ENCODE peak calls at places on chromosome 20, in six cellular contexts. N is AG04449, F is colonic mucosa, V is MM.1S, O is ascending aorta, L is cardiac muscle cell. P is an unnamed sample.
A peak's percentile ranks its signal among the peaks of the same experiment; 100 is the strongest.

GRCh38 chr20:8060977-8061376 is 41.4 kb upstream of the TMX4 start:
- DNase-seq in O (no peak), F (no peak), N (no peak), L (no peak), V (no peak), P (no peak)

GRCh38 chr20:37251836-37252477 is 9.7 kb downstream of the GHRH start:
- DNase-seq in N (no peak), L (no peak), O (no peak), F (no peak), V (no peak), P (no peak)

GRCh38 chr20:47350691-47351545 is 5.6 kb downstream of the ZMYND8 start:
- DNase-seq in L (no peak), O (no peak), N (no peak), F (no peak), V (no peak), P (no peak)

GRCh38 chr20:36833275-36834020 is 42.5 kb upstream of the TLDC2 start:
- DNase-seq in V (no peak), N (no peak), F (no peak), L (no peak), O (no peak), P (no peak)

GRCh38 chr20:51871943-51872342 is 69.6 kb upstream of the SALL4 start:
- DNase-seq in F (no peak), O (no peak), V (no peak), L (no peak), N (no peak), P (no peak)

GRCh38 chr20:33609504-33609903 is 52.6 kb upstream of the C20orf144 start:
- DNase-seq in N (no peak), L (no peak), F (no peak), V (no peak), O (no peak), P (no peak)

GRCh38 chr20:51494241-51495110 is 48.0 kb downstream of the NFATC2 start:
- DNase-seq in O (no peak), V (no peak), L (no peak), F (no peak), N (no peak), P (no peak)

GRCh38 chr20:8766868-8767390 is 302.0 kb upstream of the PLCB4 start:
- DNase-seq in L (no peak), O (no peak), N (no peak), V (no peak), F (no peak), P (no peak)

GRCh38 chr20:8693709-8694108 is 375.2 kb upstream of the PLCB4 start:
- DNase-seq in O (no peak), N (peak; percentile 83), V (no peak), F (no peak), L (no peak), P (no peak)

GRCh38 chr20:14924433-14924832 is 587.0 kb upstream of the FLRT3 start:
- DNase-seq in L (no peak), N (no peak), F (no peak), V (no peak), O (no peak), P (no peak)

GRCh38 chr20:33815671-33816070 is 4.5 kb downstream of the CHMP4B start:
- DNase-seq in F (no peak), V (no peak), N (no peak), O (no peak), L (no peak), P (no peak)

GRCh38 chr20:46552460-46553420 is 2.3 kb upstream of the OCSTAMP start:
- DNase-seq in N (no peak), V (peak; percentile 92), L (no peak), F (no peak), O (no peak), P (peak; percentile 71)

GRCh38 chr20:63697868-63698545 is 1.6 kb downstream of the TNFRSF6B start:
- DNase-seq in L (no peak), V (no peak), N (no peak), F (no peak), O (no peak), P (no peak)

GRCh38 chr20:51447097-51447764 is 95.3 kb downstream of the NFATC2 start:
- DNase-seq in N (peak; percentile 86), F (peak; percentile 40), O (peak; percentile 33), L (no peak), V (no peak), P (no peak)

GRCh38 chr20:8095648-8096572 is 36.2 kb upstream of the PLCB1 start:
- DNase-seq in L (no peak), N (no peak), F (no peak), V (no peak), O (no peak), P (no peak)

GRCh38 chr20:62762376-62762775 is 33.9 kb upstream of the MRGBP start:
- DNase-seq in N (no peak), L (no peak), V (no peak), F (no peak), O (no peak), P (no peak)

GRCh38 chr20:50333131-50333530 is 142.5 kb downstream of the CEBPB start:
- DNase-seq in F (no peak), V (no peak), L (no peak), N (no peak), O (no peak), P (no peak)

GRCh38 chr20:36919715-36920333 is 31.7 kb downstream of the SAMHD1 start:
- DNase-seq in L (peak; percentile 63), O (no peak), V (peak; percentile 59), N (no peak), F (peak; percentile 46), P (peak; percentile 14)

GRCh38 chr20:35947489-35947888 is 6.8 kb downstream of the SCAND1 start:
- DNase-seq in F (no peak), N (no peak), O (no peak), L (peak; percentile 41), V (peak; percentile 22), P (peak; percentile 23)

GRCh38 chr20:61387961-61388360 is 135.9 kb downstream of the CDH4 start:
- DNase-seq in V (no peak), L (no peak), N (no peak), F (no peak), O (no peak), P (no peak)

GRCh38 chr20:34907616-34908469 is 31.4 kb downstream of the ACSS2 start:
- DNase-seq in V (no peak), L (peak; percentile 50), F (peak; percentile 81), O (no peak), N (peak; percentile 60), P (no peak)

GRCh38 chr20:43586641-43587040 is 4.1 kb upstream of the IFT52 start:
- DNase-seq in V (no peak), N (no peak), F (no peak), O (no peak), L (no peak), P (no peak)

GRCh38 chr20:49586967-49587587 is 19.1 kb upstream of the PTGIS start:
- DNase-seq in V (no peak), N (peak; percentile 75), O (no peak), F (no peak), L (no peak), P (no peak)

GRCh38 chr20:53933232-53933846 is 137.1 kb downstream of the BCAS1 start:
- DNase-seq in F (no peak), O (no peak), N (no peak), V (no peak), L (no peak), P (no peak)

GRCh38 chr20:46708172-46708860 is 1.1 kb upstream of the SLC2A10 start:
- DNase-seq in V (no peak), O (no peak), L (no peak), N (no peak), F (peak; percentile 90), P (no peak)

GRCh38 chr20:62844182-62844581 is 17.4 kb downstream of the TCFL5 start:
- DNase-seq in N (no peak), F (no peak), O (no peak), V (no peak), L (no peak), P (no peak)

GRCh38 chr20:64164123-64164836 is at the start of gene MYT1:
- DNase-seq in F (no peak), L (no peak), O (no peak), N (no peak), V (no peak), P (no peak)

GRCh38 chr20:37535443-37536132 is 7.9 kb upstream of the BLCAP start:
- DNase-seq in L (no peak), N (no peak), V (no peak), F (no peak), O (no peak), P (no peak)

DNA sequence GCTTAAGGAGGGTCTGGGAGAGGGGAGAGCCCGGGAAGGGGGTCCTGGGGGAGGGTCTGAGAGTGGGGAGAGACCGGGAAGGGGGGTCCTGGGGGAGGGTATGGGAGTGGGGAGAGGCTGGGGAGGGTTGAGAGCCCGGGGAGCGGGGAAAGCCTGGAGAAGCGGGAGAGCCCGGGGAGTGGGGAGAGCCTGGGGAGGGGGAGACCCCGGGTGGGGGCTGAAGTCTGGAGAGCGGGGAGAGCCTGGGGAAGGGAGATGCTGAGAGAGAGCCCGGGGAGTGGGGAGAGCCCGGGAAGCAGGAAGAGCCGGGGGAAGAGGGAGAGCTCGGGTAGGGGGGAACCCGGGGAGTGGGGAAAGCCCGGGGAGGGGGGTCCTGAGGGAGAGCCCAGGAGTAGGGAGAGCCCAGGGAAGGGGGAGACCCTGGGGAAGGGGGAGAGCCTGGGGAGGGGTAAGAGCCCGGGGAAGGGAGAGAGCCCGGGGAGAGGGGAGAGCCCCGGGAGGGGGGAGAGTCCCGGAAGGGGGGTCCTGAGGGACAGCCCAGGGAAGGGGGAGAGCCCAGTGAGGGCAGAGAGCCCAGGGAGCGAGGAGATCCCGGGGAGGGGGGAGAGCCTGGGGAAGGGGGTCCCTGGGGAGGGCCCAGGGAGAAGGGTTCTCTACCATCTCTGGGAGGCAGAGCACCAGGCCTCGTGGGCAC is 148.5 kb downstream of the SYNDIG1 start:
- DNase-seq in L (no peak), O (no peak), F (no peak), V (no peak), N (no peak), P (no peak)
- H3K4me3 ChIP-seq in L (no peak overlapping the region), O (no peak overlapping the region), F (no peak overlapping the region), V (no peak overlapping the region), N (no peak overlapping the region), P (no peak overlapping the region)

GRCh38 chr20:31841928-31842327 is 3.5 kb downstream of the FOXS1 start:
- DNase-seq in O (peak; percentile 70), N (no peak), L (no peak), V (no peak), F (no peak), P (no peak)
- TF ChIP-seq CTCF in O (no peak), N (no peak), L (no peak), V (no peak), F (no peak), P (no peak)

GRCh38 chr20:13348301-13349239 is 127.5 kb downstream of the ISM1 start:
- DNase-seq in N (no peak), V (no peak), L (no peak), F (no peak), O (no peak), P (no peak)
- H3K4me3 ChIP-seq in N (peak overlapping the region; percentile 4), V (no peak overlapping the region), L (no peak overlapping the region), F (no peak overlapping the region), O (peak overlapping the region; percentile 11), P (no peak overlapping the region)

DNA sequence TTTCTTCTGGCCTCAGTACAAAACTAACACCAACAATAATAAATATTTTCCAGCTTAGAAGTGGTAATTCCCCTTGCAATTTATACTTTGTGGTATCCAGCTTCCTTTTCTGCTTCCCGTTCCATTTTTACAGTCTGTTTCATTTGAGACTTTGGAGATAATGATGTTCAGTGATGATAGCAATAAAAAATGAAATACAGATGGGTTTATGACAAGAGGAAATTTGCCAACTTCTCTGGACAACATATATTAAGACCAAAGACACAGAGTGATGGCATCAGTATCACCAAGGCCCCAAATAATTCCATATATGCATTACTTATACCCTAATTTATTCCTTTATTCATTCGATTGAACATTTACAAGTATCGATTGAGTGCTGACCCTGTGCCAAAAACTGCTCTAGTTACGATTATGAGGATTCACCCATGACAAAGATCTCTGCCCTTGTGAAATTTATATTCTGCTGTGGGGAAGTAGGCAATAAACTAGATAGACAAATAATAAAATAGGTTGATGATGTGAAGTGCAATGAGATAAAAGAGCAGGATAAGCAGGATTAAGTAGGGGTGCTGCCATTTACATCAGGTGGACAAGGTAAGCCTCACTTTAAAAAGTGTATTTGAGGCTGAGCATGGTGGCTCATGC is 18.1 kb upstream of the TASP1 start:
- DNase-seq in O (no peak), F (no peak), N (no peak), V (no peak), L (no peak), P (no peak)
- TF ChIP-seq CTCF in O (no peak), F (no peak), N (no peak), V (no peak), L (no peak), P (no peak)

P was measured in GM06990.